ENCODE peak calls at places on chromosomes 5 and 9, in seven cellular contexts. One of them, this sample, is unnamed.

GRCh38 chr9:36118706-36119105 is 17.8 kb upstream of the GLIPR2 start:
- DNase-seq in BE2C: no peak
- DNase-seq in stimulated activated CD8-positive, alpha-beta memory T cell treated with anti-CD3 and anti-CD28 coated beads, Interleukin-12 subunit alpha, Interleukin-12 subunit beta, amount 100 ng/mL, for 1 hour: no peak
- DNase-seq in amniotic epithelial cell: peak; percentile 41
- DNase-seq in foreskin melanocyte: no peak
- DNase-seq in H54: no peak
- DNase-seq in iPS-NIHi11: no peak
- DNase-seq in this sample: no peak

GRCh38 chr5:16152601-16153568 is 26.7 kb downstream of the MARCHF11 start:
- DNase-seq in BE2C: peak; percentile 35
- DNase-seq in stimulated activated CD8-positive, alpha-beta memory T cell treated with anti-CD3 and anti-CD28 coated beads, Interleukin-12 subunit alpha, Interleukin-12 subunit beta, amount 100 ng/mL, for 1 hour: no peak
- DNase-seq in amniotic epithelial cell: no peak
- DNase-seq in foreskin melanocyte: no peak
- DNase-seq in H54: no peak
- DNase-seq in iPS-NIHi11: no peak
- DNase-seq in this sample: no peak

GRCh38 chr9:13143281-13143680 is 136.2 kb downstream of the MPDZ start:
- DNase-seq in BE2C: no peak
- DNase-seq in stimulated activated CD8-positive, alpha-beta memory T cell treated with anti-CD3 and anti-CD28 coated beads, Interleukin-12 subunit alpha, Interleukin-12 subunit beta, amount 100 ng/mL, for 1 hour: no peak
- DNase-seq in amniotic epithelial cell: no peak
- DNase-seq in foreskin melanocyte: no peak
- DNase-seq in H54: no peak
- DNase-seq in iPS-NIHi11: no peak
- DNase-seq in this sample: no peak

GRCh38 chr5:95962785-95963184 is 1.1 kb upstream of the ELL2 start:
- DNase-seq in BE2C: no peak
- DNase-seq in stimulated activated CD8-positive, alpha-beta memory T cell treated with anti-CD3 and anti-CD28 coated beads, Interleukin-12 subunit alpha, Interleukin-12 subunit beta, amount 100 ng/mL, for 1 hour: no peak
- DNase-seq in amniotic epithelial cell: no peak
- DNase-seq in foreskin melanocyte: no peak
- DNase-seq in H54: no peak
- DNase-seq in iPS-NIHi11: peak; percentile 48
- DNase-seq in this sample: no peak

GRCh38 chr9:31854187-31854586 is 530.3 kb upstream of the ACO1 start:
- DNase-seq in BE2C: no peak
- DNase-seq in stimulated activated CD8-positive, alpha-beta memory T cell treated with anti-CD3 and anti-CD28 coated beads, Interleukin-12 subunit alpha, Interleukin-12 subunit beta, amount 100 ng/mL, for 1 hour: no peak
- DNase-seq in amniotic epithelial cell: no peak
- DNase-seq in foreskin melanocyte: no peak
- DNase-seq in H54: no peak
- DNase-seq in iPS-NIHi11: no peak
- DNase-seq in this sample: no peak

GRCh38 chr5:154368041-154368800 is 77.6 kb upstream of the SAP30L start:
- DNase-seq in BE2C: no peak
- DNase-seq in stimulated activated CD8-positive, alpha-beta memory T cell treated with anti-CD3 and anti-CD28 coated beads, Interleukin-12 subunit alpha, Interleukin-12 subunit beta, amount 100 ng/mL, for 1 hour: no peak
- DNase-seq in amniotic epithelial cell: peak; percentile 97
- DNase-seq in foreskin melanocyte: peak; percentile 34
- DNase-seq in H54: peak; percentile 76
- DNase-seq in iPS-NIHi11: peak; percentile 79
- DNase-seq in this sample: no peak

GRCh38 chr9:128771094-128771721 is 519 bp downstream of the ZER1 start:
- DNase-seq in BE2C: peak; percentile 27
- DNase-seq in stimulated activated CD8-positive, alpha-beta memory T cell treated with anti-CD3 and anti-CD28 coated beads, Interleukin-12 subunit alpha, Interleukin-12 subunit beta, amount 100 ng/mL, for 1 hour: no peak
- DNase-seq in amniotic epithelial cell: peak; percentile 16
- DNase-seq in foreskin melanocyte: peak; percentile 5
- DNase-seq in H54: peak; percentile 74
- DNase-seq in iPS-NIHi11: no peak
- DNase-seq in this sample: no peak

GRCh38 chr9:116152941-116153764 is 438 bp upstream of the PAPPA start:
- DNase-seq in BE2C: no peak
- DNase-seq in stimulated activated CD8-positive, alpha-beta memory T cell treated with anti-CD3 and anti-CD28 coated beads, Interleukin-12 subunit alpha, Interleukin-12 subunit beta, amount 100 ng/mL, for 1 hour: no peak
- DNase-seq in amniotic epithelial cell: peak; percentile 79
- DNase-seq in foreskin melanocyte: no peak
- DNase-seq in H54: peak; percentile 72
- DNase-seq in iPS-NIHi11: peak; percentile 64
- DNase-seq in this sample: no peak

GRCh38 chr9:115202181-115202580 is 84.2 kb upstream of the TNC start:
- DNase-seq in BE2C: no peak
- DNase-seq in stimulated activated CD8-positive, alpha-beta memory T cell treated with anti-CD3 and anti-CD28 coated beads, Interleukin-12 subunit alpha, Interleukin-12 subunit beta, amount 100 ng/mL, for 1 hour: no peak
- DNase-seq in amniotic epithelial cell: no peak
- DNase-seq in foreskin melanocyte: no peak
- DNase-seq in H54: no peak
- DNase-seq in iPS-NIHi11: no peak
- DNase-seq in this sample: no peak

GRCh38 chr5:83827111-83827541 is 106.5 kb upstream of the HAPLN1 start:
- DNase-seq in BE2C: no peak
- DNase-seq in stimulated activated CD8-positive, alpha-beta memory T cell treated with anti-CD3 and anti-CD28 coated beads, Interleukin-12 subunit alpha, Interleukin-12 subunit beta, amount 100 ng/mL, for 1 hour: no peak
- DNase-seq in amniotic epithelial cell: peak; percentile 100
- DNase-seq in foreskin melanocyte: no peak
- DNase-seq in H54: no peak
- DNase-seq in iPS-NIHi11: no peak
- DNase-seq in this sample: no peak

GRCh38 chr9:113927277-113927676 is 51.2 kb downstream of the ZNF618 start:
- DNase-seq in BE2C: no peak
- DNase-seq in stimulated activated CD8-positive, alpha-beta memory T cell treated with anti-CD3 and anti-CD28 coated beads, Interleukin-12 subunit alpha, Interleukin-12 subunit beta, amount 100 ng/mL, for 1 hour: no peak
- DNase-seq in amniotic epithelial cell: no peak
- DNase-seq in foreskin melanocyte: no peak
- DNase-seq in H54: no peak
- DNase-seq in iPS-NIHi11: no peak
- DNase-seq in this sample: no peak

GRCh38 chr5:66829826-66830225 is 233.6 kb downstream of the MAST4 start:
- DNase-seq in BE2C: no peak
- DNase-seq in stimulated activated CD8-positive, alpha-beta memory T cell treated with anti-CD3 and anti-CD28 coated beads, Interleukin-12 subunit alpha, Interleukin-12 subunit beta, amount 100 ng/mL, for 1 hour: no peak
- DNase-seq in amniotic epithelial cell: peak; percentile 24
- DNase-seq in foreskin melanocyte: no peak
- DNase-seq in H54: no peak
- DNase-seq in iPS-NIHi11: no peak
- DNase-seq in this sample: no peak

GRCh38 chr5:74212336-74212735 is 428.2 kb downstream of the ENC1 start:
- DNase-seq in BE2C: peak; percentile 47
- DNase-seq in stimulated activated CD8-positive, alpha-beta memory T cell treated with anti-CD3 and anti-CD28 coated beads, Interleukin-12 subunit alpha, Interleukin-12 subunit beta, amount 100 ng/mL, for 1 hour: no peak
- DNase-seq in amniotic epithelial cell: peak; percentile 19
- DNase-seq in foreskin melanocyte: no peak
- DNase-seq in H54: no peak
- DNase-seq in iPS-NIHi11: peak; percentile 61
- DNase-seq in this sample: peak; percentile 21

GRCh38 chr9:36101916-36102741 is 34.4 kb upstream of the GLIPR2 start:
- DNase-seq in BE2C: no peak
- DNase-seq in stimulated activated CD8-positive, alpha-beta memory T cell treated with anti-CD3 and anti-CD28 coated beads, Interleukin-12 subunit alpha, Interleukin-12 subunit beta, amount 100 ng/mL, for 1 hour: no peak
- DNase-seq in amniotic epithelial cell: peak; percentile 99
- DNase-seq in foreskin melanocyte: peak; percentile 80
- DNase-seq in H54: peak; percentile 34
- DNase-seq in iPS-NIHi11: no peak
- DNase-seq in this sample: no peak

GRCh38 chr9:93645149-93645889 is 68.9 kb downstream of the PHF2 start:
- DNase-seq in BE2C: no peak
- DNase-seq in stimulated activated CD8-positive, alpha-beta memory T cell treated with anti-CD3 and anti-CD28 coated beads, Interleukin-12 subunit alpha, Interleukin-12 subunit beta, amount 100 ng/mL, for 1 hour: no peak
- DNase-seq in amniotic epithelial cell: no peak
- DNase-seq in foreskin melanocyte: no peak
- DNase-seq in H54: no peak
- DNase-seq in iPS-NIHi11: no peak
- DNase-seq in this sample: no peak

GRCh38 chr9:107000218-107000617 is 137.3 kb downstream of the ZNF462 start:
- DNase-seq in BE2C: no peak
- DNase-seq in stimulated activated CD8-positive, alpha-beta memory T cell treated with anti-CD3 and anti-CD28 coated beads, Interleukin-12 subunit alpha, Interleukin-12 subunit beta, amount 100 ng/mL, for 1 hour: no peak
- DNase-seq in amniotic epithelial cell: no peak
- DNase-seq in foreskin melanocyte: no peak
- DNase-seq in H54: no peak
- DNase-seq in iPS-NIHi11: no peak
- DNase-seq in this sample: no peak

GRCh38 chr5:176818391-176819098 is 8.2 kb downstream of the UNC5A start:
- DNase-seq in BE2C: peak; percentile 4
- DNase-seq in stimulated activated CD8-positive, alpha-beta memory T cell treated with anti-CD3 and anti-CD28 coated beads, Interleukin-12 subunit alpha, Interleukin-12 subunit beta, amount 100 ng/mL, for 1 hour: no peak
- DNase-seq in amniotic epithelial cell: no peak
- DNase-seq in foreskin melanocyte: no peak
- DNase-seq in H54: no peak
- DNase-seq in iPS-NIHi11: no peak
- DNase-seq in this sample: no peak

GRCh38 chr9:84283895-84284294 is 56.7 kb downstream of the SLC28A3 start:
- DNase-seq in BE2C: no peak
- DNase-seq in stimulated activated CD8-positive, alpha-beta memory T cell treated with anti-CD3 and anti-CD28 coated beads, Interleukin-12 subunit alpha, Interleukin-12 subunit beta, amount 100 ng/mL, for 1 hour: no peak
- DNase-seq in amniotic epithelial cell: no peak
- DNase-seq in foreskin melanocyte: no peak
- DNase-seq in H54: no peak
- DNase-seq in iPS-NIHi11: no peak
- DNase-seq in this sample: no peak

GRCh38 chr5:115179068-115179958 is 9.6 kb upstream of the TRIM36 start:
- DNase-seq in BE2C: peak; percentile 7
- DNase-seq in stimulated activated CD8-positive, alpha-beta memory T cell treated with anti-CD3 and anti-CD28 coated beads, Interleukin-12 subunit alpha, Interleukin-12 subunit beta, amount 100 ng/mL, for 1 hour: no peak
- DNase-seq in amniotic epithelial cell: no peak
- DNase-seq in foreskin melanocyte: peak; percentile 2
- DNase-seq in H54: no peak
- DNase-seq in iPS-NIHi11: peak; percentile 56
- DNase-seq in this sample: no peak

GRCh38 chr5:178372091-178372695 is 139.6 kb upstream of the PHYKPL start:
- DNase-seq in BE2C: no peak
- DNase-seq in stimulated activated CD8-positive, alpha-beta memory T cell treated with anti-CD3 and anti-CD28 coated beads, Interleukin-12 subunit alpha, Interleukin-12 subunit beta, amount 100 ng/mL, for 1 hour: no peak
- DNase-seq in amniotic epithelial cell: no peak
- DNase-seq in foreskin melanocyte: no peak
- DNase-seq in H54: no peak
- DNase-seq in iPS-NIHi11: no peak
- DNase-seq in this sample: no peak

GRCh38 chr9:133715866-133716563 is 22.1 kb downstream of the SARDH start:
- DNase-seq in BE2C: peak; percentile 78
- DNase-seq in stimulated activated CD8-positive, alpha-beta memory T cell treated with anti-CD3 and anti-CD28 coated beads, Interleukin-12 subunit alpha, Interleukin-12 subunit beta, amount 100 ng/mL, for 1 hour: no peak
- DNase-seq in amniotic epithelial cell: peak; percentile 37
- DNase-seq in foreskin melanocyte: no peak
- DNase-seq in H54: no peak
- DNase-seq in iPS-NIHi11: peak; percentile 66
- DNase-seq in this sample: no peak

GRCh38 chr9:127738666-127739065 is 3.6 kb upstream of the TOR2A start:
- DNase-seq in BE2C: no peak
- DNase-seq in stimulated activated CD8-positive, alpha-beta memory T cell treated with anti-CD3 and anti-CD28 coated beads, Interleukin-12 subunit alpha, Interleukin-12 subunit beta, amount 100 ng/mL, for 1 hour: no peak
- DNase-seq in amniotic epithelial cell: no peak
- DNase-seq in foreskin melanocyte: no peak
- DNase-seq in H54: no peak
- DNase-seq in iPS-NIHi11: no peak
- DNase-seq in this sample: no peak

GRCh38 chr9:28329323-28329722 is 756.0 kb upstream of the C9orf72 start:
- DNase-seq in BE2C: no peak
- DNase-seq in stimulated activated CD8-positive, alpha-beta memory T cell treated with anti-CD3 and anti-CD28 coated beads, Interleukin-12 subunit alpha, Interleukin-12 subunit beta, amount 100 ng/mL, for 1 hour: no peak
- DNase-seq in amniotic epithelial cell: no peak
- DNase-seq in foreskin melanocyte: no peak
- DNase-seq in H54: no peak
- DNase-seq in iPS-NIHi11: no peak
- DNase-seq in this sample: no peak

GRCh38 chr5:151078490-151079262 is 2.2 kb downstream of the TNIP1 start:
- DNase-seq in BE2C: no peak
- DNase-seq in stimulated activated CD8-positive, alpha-beta memory T cell treated with anti-CD3 and anti-CD28 coated beads, Interleukin-12 subunit alpha, Interleukin-12 subunit beta, amount 100 ng/mL, for 1 hour: no peak
- DNase-seq in amniotic epithelial cell: no peak
- DNase-seq in foreskin melanocyte: no peak
- DNase-seq in H54: no peak
- DNase-seq in iPS-NIHi11: no peak
- DNase-seq in this sample: no peak

GRCh38 chr9:95202076-95202681 is 115.3 kb downstream of the FANCC start:
- DNase-seq in BE2C: no peak
- DNase-seq in stimulated activated CD8-positive, alpha-beta memory T cell treated with anti-CD3 and anti-CD28 coated beads, Interleukin-12 subunit alpha, Interleukin-12 subunit beta, amount 100 ng/mL, for 1 hour: no peak
- DNase-seq in amniotic epithelial cell: no peak
- DNase-seq in foreskin melanocyte: no peak
- DNase-seq in H54: no peak
- DNase-seq in iPS-NIHi11: no peak
- DNase-seq in this sample: no peak

GRCh38 chr5:551406-551805 is 27.2 kb upstream of the SLC9A3 start:
- DNase-seq in BE2C: no peak
- DNase-seq in stimulated activated CD8-positive, alpha-beta memory T cell treated with anti-CD3 and anti-CD28 coated beads, Interleukin-12 subunit alpha, Interleukin-12 subunit beta, amount 100 ng/mL, for 1 hour: no peak
- DNase-seq in amniotic epithelial cell: no peak
- DNase-seq in foreskin melanocyte: no peak
- DNase-seq in H54: no peak
- DNase-seq in iPS-NIHi11: no peak
- DNase-seq in this sample: no peak

GRCh38 chr9:92147030-92147853 is 32.0 kb upstream of the SPTLC1 start:
- DNase-seq in BE2C: no peak
- DNase-seq in stimulated activated CD8-positive, alpha-beta memory T cell treated with anti-CD3 and anti-CD28 coated beads, Interleukin-12 subunit alpha, Interleukin-12 subunit beta, amount 100 ng/mL, for 1 hour: no peak
- DNase-seq in amniotic epithelial cell: peak; percentile 96
- DNase-seq in foreskin melanocyte: peak; percentile 64
- DNase-seq in H54: peak; percentile 95
- DNase-seq in iPS-NIHi11: peak; percentile 20
- DNase-seq in this sample: peak; percentile 50

GRCh38 chr9:130117816-130118632 is 54.2 kb upstream of the NCS1 start:
- DNase-seq in BE2C: no peak
- DNase-seq in stimulated activated CD8-positive, alpha-beta memory T cell treated with anti-CD3 and anti-CD28 coated beads, Interleukin-12 subunit alpha, Interleukin-12 subunit beta, amount 100 ng/mL, for 1 hour: no peak
- DNase-seq in amniotic epithelial cell: peak; percentile 82
- DNase-seq in foreskin melanocyte: peak; percentile 49
- DNase-seq in H54: no peak
- DNase-seq in iPS-NIHi11: no peak
- DNase-seq in this sample: no peak

GRCh38 chr5:567664-568060 is 43.4 kb upstream of the SLC9A3 start:
- DNase-seq in BE2C: peak; percentile 4
- DNase-seq in stimulated activated CD8-positive, alpha-beta memory T cell treated with anti-CD3 and anti-CD28 coated beads, Interleukin-12 subunit alpha, Interleukin-12 subunit beta, amount 100 ng/mL, for 1 hour: no peak
- DNase-seq in amniotic epithelial cell: no peak
- DNase-seq in foreskin melanocyte: no peak
- DNase-seq in H54: no peak
- DNase-seq in iPS-NIHi11: no peak
- DNase-seq in this sample: no peak

GRCh38 chr5:108339220-108339619 is 42.7 kb downstream of the FBXL17 start:
- DNase-seq in BE2C: no peak
- DNase-seq in stimulated activated CD8-positive, alpha-beta memory T cell treated with anti-CD3 and anti-CD28 coated beads, Interleukin-12 subunit alpha, Interleukin-12 subunit beta, amount 100 ng/mL, for 1 hour: no peak
- DNase-seq in amniotic epithelial cell: peak; percentile 63
- DNase-seq in foreskin melanocyte: no peak
- DNase-seq in H54: no peak
- DNase-seq in iPS-NIHi11: no peak
- DNase-seq in this sample: no peak

GRCh38 chr5:6611561-6612256 is 21.1 kb downstream of the NSUN2 start:
- DNase-seq in BE2C: no peak
- DNase-seq in stimulated activated CD8-positive, alpha-beta memory T cell treated with anti-CD3 and anti-CD28 coated beads, Interleukin-12 subunit alpha, Interleukin-12 subunit beta, amount 100 ng/mL, for 1 hour: no peak
- DNase-seq in amniotic epithelial cell: no peak
- DNase-seq in foreskin melanocyte: no peak
- DNase-seq in H54: no peak
- DNase-seq in iPS-NIHi11: no peak
- DNase-seq in this sample: no peak

GRCh38 chr5:119218830-119219782 is 136.7 kb upstream of the TNFAIP8 start:
- DNase-seq in BE2C: no peak
- DNase-seq in stimulated activated CD8-positive, alpha-beta memory T cell treated with anti-CD3 and anti-CD28 coated beads, Interleukin-12 subunit alpha, Interleukin-12 subunit beta, amount 100 ng/mL, for 1 hour: no peak
- DNase-seq in amniotic epithelial cell: no peak
- DNase-seq in foreskin melanocyte: no peak
- DNase-seq in H54: peak; percentile 4
- DNase-seq in iPS-NIHi11: no peak
- DNase-seq in this sample: no peak

GRCh38 chr9:121755581-121755980 is 104.1 kb downstream of the DAB2IP start:
- DNase-seq in BE2C: no peak
- DNase-seq in stimulated activated CD8-positive, alpha-beta memory T cell treated with anti-CD3 and anti-CD28 coated beads, Interleukin-12 subunit alpha, Interleukin-12 subunit beta, amount 100 ng/mL, for 1 hour: no peak
- DNase-seq in amniotic epithelial cell: no peak
- DNase-seq in foreskin melanocyte: no peak
- DNase-seq in H54: no peak
- DNase-seq in iPS-NIHi11: no peak
- DNase-seq in this sample: no peak

GRCh38 chr5:141869514-141869913 is 8.7 kb downstream of the PCDH1 start:
- DNase-seq in BE2C: no peak
- DNase-seq in stimulated activated CD8-positive, alpha-beta memory T cell treated with anti-CD3 and anti-CD28 coated beads, Interleukin-12 subunit alpha, Interleukin-12 subunit beta, amount 100 ng/mL, for 1 hour: no peak
- DNase-seq in amniotic epithelial cell: no peak
- DNase-seq in foreskin melanocyte: no peak
- DNase-seq in H54: no peak
- DNase-seq in iPS-NIHi11: no peak
- DNase-seq in this sample: no peak

GRCh38 chr9:99172129-99173091 is 49.3 kb downstream of the ALG2 start:
- DNase-seq in BE2C: no peak
- DNase-seq in stimulated activated CD8-positive, alpha-beta memory T cell treated with anti-CD3 and anti-CD28 coated beads, Interleukin-12 subunit alpha, Interleukin-12 subunit beta, amount 100 ng/mL, for 1 hour: no peak
- DNase-seq in amniotic epithelial cell: no peak
- DNase-seq in foreskin melanocyte: no peak
- DNase-seq in H54: no peak
- DNase-seq in iPS-NIHi11: no peak
- DNase-seq in this sample: no peak

GRCh38 chr9:119836036-119836435 is 466.8 kb upstream of the BRINP1 start:
- DNase-seq in BE2C: no peak
- DNase-seq in stimulated activated CD8-positive, alpha-beta memory T cell treated with anti-CD3 and anti-CD28 coated beads, Interleukin-12 subunit alpha, Interleukin-12 subunit beta, amount 100 ng/mL, for 1 hour: no peak
- DNase-seq in amniotic epithelial cell: no peak
- DNase-seq in foreskin melanocyte: no peak
- DNase-seq in H54: no peak
- DNase-seq in iPS-NIHi11: peak; percentile 17
- DNase-seq in this sample: no peak

GRCh38 chr9:136075134-136075841 is 19.8 kb downstream of the NACC2 start:
- DNase-seq in BE2C: peak; percentile 9
- DNase-seq in stimulated activated CD8-positive, alpha-beta memory T cell treated with anti-CD3 and anti-CD28 coated beads, Interleukin-12 subunit alpha, Interleukin-12 subunit beta, amount 100 ng/mL, for 1 hour: no peak
- DNase-seq in amniotic epithelial cell: no peak
- DNase-seq in foreskin melanocyte: no peak
- DNase-seq in H54: no peak
- DNase-seq in iPS-NIHi11: no peak
- DNase-seq in this sample: no peak

GRCh38 chr9:108003551-108003950 is 514.0 kb upstream of the KLF4 start:
- DNase-seq in BE2C: no peak
- DNase-seq in stimulated activated CD8-positive, alpha-beta memory T cell treated with anti-CD3 and anti-CD28 coated beads, Interleukin-12 subunit alpha, Interleukin-12 subunit beta, amount 100 ng/mL, for 1 hour: no peak
- DNase-seq in amniotic epithelial cell: no peak
- DNase-seq in foreskin melanocyte: no peak
- DNase-seq in H54: no peak
- DNase-seq in iPS-NIHi11: no peak
- DNase-seq in this sample: no peak

This sample was measured in CMK.